ENCODE peak calls at places on chromosomes 16 and 17, in eight cellular contexts. H, G, Y, K, Q, S, Z and C are unnamed samples.
A peak's percentile ranks its signal among the peaks of the same experiment; 100 is the strongest.

GRCh38 chr16:25256821-25257503 is 683 bp downstream of the ZKSCAN2 start:
- DNase-seq in H (peak; percentile 8), G (peak; percentile 22), Y (no peak), K (no peak), Q (no peak), S (peak; percentile 28), Z (no peak), C (peak; percentile 32)

GRCh38 chr16:50506543-50506937 is 41.7 kb upstream of the NKD1 start:
- DNase-seq in H (no peak), G (no peak), Y (no peak), K (no peak), Q (no peak), S (no peak), Z (no peak), C (no peak)

GRCh38 chr16:57268804-57269800 is 15.4 kb downstream of the PLLP start:
- DNase-seq in H (no peak), G (peak; percentile 40), Y (no peak), K (no peak), Q (no peak), S (peak; percentile 24), Z (no peak), C (no peak)

GRCh38 chr17:45042346-45043120 is 8.9 kb downstream of the DCAKD start:
- DNase-seq in H (no peak), G (no peak), Y (no peak), K (no peak), Q (no peak), S (no peak), Z (no peak), C (no peak)

GRCh38 chr17:73343168-73343634 is 31.4 kb upstream of the CDC42EP4 start:
- DNase-seq in H (no peak), G (no peak), Y (peak; percentile 78), K (no peak), Q (no peak), S (no peak), Z (no peak), C (no peak)

GRCh38 chr17:69130627-69131293 is 10.9 kb downstream of the ABCA6 start:
- DNase-seq in H (no peak), G (no peak), Y (no peak), K (no peak), Q (no peak), S (no peak), Z (no peak), C (no peak)

GRCh38 chr16:51490866-51491265 is 339.8 kb upstream of the SALL1 start:
- DNase-seq in H (no peak), G (no peak), Y (no peak), K (no peak), Q (no peak), S (no peak), Z (no peak), C (no peak)

GRCh38 chr16:81405702-81406113 is 38.9 kb upstream of the CMIP start:
- DNase-seq in H (no peak), G (peak; percentile 99), Y (peak; percentile 29), K (peak; percentile 79), Q (no peak), S (no peak), Z (peak; percentile 52), C (no peak)

GRCh38 chr17:45451131-45451530 is 18.5 kb upstream of the ARHGAP27 start:
- DNase-seq in H (no peak), G (no peak), Y (no peak), K (no peak), Q (no peak), S (peak; percentile 4), Z (no peak), C (no peak)

GRCh38 chr17:14405189-14405588 is 104.3 kb downstream of the HS3ST3B1 start:
- DNase-seq in H (no peak), G (no peak), Y (no peak), K (no peak), Q (no peak), S (no peak), Z (no peak), C (no peak)

GRCh38 chr16:11142261-11142630 is 113.8 kb downstream of the SOCS1 start:
- DNase-seq in H (no peak), G (no peak), Y (no peak), K (no peak), Q (no peak), S (no peak), Z (no peak), C (no peak)

GRCh38 chr16:12574721-12575120 is 229.0 kb downstream of the CPPED1 start:
- DNase-seq in H (no peak), G (no peak), Y (peak; percentile 33), K (no peak), Q (no peak), S (no peak), Z (no peak), C (no peak)

GRCh38 chr16:27721548-27722265 is 171.8 kb downstream of the KATNIP start:
- DNase-seq in H (no peak), G (no peak), Y (peak; percentile 82), K (no peak), Q (peak; percentile 7), S (no peak), Z (peak; percentile 92), C (no peak)

GRCh38 chr17:73546770-73547345 is 97.4 kb downstream of the SDK2 start:
- DNase-seq in H (peak; percentile 31), G (peak; percentile 40), Y (no peak), K (no peak), Q (no peak), S (peak; percentile 60), Z (no peak), C (peak; percentile 62)

GRCh38 chr16:1299012-1299867 is 10.2 kb upstream of the UBE2I start:
- DNase-seq in H (no peak), G (no peak), Y (no peak), K (no peak), Q (no peak), S (no peak), Z (no peak), C (no peak)

GRCh38 chr17:46212634-46213435 is 19.6 kb upstream of the KANSL1 start:
- DNase-seq in H (peak; percentile 73), G (peak; percentile 88), Y (peak; percentile 70), K (peak; percentile 65), Q (peak; percentile 33), S (peak; percentile 71), Z (peak; percentile 75), C (peak; percentile 74)

GRCh38 chr17:7836596-7837374 is 2.8 kb downstream of the KDM6B start:
- DNase-seq in H (peak; percentile 58), G (peak; percentile 98), Y (peak; percentile 95), K (peak; percentile 89), Q (peak; percentile 74), S (no peak), Z (no peak), C (peak; percentile 80)

GRCh38 chr16:50273888-50274770 is 7.8 kb downstream of the ADCY7 start:
- DNase-seq in H (no peak), G (no peak), Y (peak; percentile 66), K (no peak), Q (no peak), S (peak; percentile 89), Z (no peak), C (peak; percentile 73)

GRCh38 chr16:50684823-50685455 is 3.8 kb upstream of the SNX20 start:
- DNase-seq in H (no peak), G (no peak), Y (peak; percentile 52), K (no peak), Q (no peak), S (peak; percentile 45), Z (no peak), C (peak; percentile 50)

DNA sequence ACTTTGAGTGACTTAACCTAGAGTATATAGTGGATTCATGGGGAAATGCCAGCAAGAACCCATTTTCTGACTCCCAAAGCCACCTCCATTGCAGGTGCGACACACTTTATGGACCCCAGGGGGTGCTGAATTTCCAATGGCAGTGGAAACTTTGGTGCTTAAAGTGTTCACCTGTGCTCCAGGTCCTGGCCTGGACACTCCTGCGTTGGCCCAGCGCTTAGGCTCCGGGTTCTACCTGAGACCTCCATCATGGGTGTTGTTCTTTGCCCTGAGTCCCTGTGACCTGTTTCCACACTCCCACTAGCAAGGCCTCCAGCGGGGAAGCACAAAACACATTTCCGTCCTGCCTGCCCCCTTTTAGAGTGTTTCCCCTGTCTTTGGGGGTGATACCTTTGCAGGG is 3.0 kb downstream of the CCNF start:
- DNase-seq in H (no peak), G (no peak), Y (no peak), K (no peak), Q (no peak), S (no peak), Z (no peak), C (no peak)
- TF ChIP-seq CTCF in H (no peak), G (no peak), Y (no peak), K (peak; percentile 22), Q (no peak), S (no peak), Z (no peak), C (no peak)

DNA sequence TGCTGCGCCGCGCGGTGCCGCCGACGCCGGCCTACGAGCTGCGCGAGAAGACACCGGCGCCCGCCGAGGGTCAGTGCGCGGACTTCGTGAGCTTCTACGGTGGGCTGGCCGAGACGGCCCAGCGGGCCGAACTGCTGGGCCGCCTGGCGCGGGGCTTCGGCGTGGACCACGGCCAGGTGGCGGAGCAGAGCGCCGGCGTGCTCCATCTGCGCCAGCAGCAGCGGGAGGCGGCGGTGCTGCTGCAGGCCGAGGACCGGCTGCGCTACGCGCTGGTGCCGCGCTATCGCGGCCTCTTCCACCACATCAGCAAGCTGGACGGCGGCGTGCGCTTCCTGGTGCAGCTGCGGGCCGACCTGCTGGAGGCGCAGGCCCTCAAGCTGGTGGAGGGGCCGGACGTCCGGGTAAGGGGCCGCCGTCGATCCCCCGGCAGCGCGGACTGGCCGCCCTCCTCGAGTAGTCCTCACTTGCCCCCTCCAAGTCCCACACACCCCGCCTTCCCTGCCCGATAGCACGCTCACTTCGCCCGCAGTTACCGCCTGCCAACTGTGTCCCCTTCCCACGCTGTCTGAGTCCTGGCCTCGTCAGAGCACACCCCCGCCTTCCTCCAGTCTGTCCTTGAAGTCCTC is 470 bp downstream of the MLYCD start:
- DNase-seq in H (no peak), G (peak; percentile 35), Y (peak; percentile 75), K (peak; percentile 41), Q (no peak), S (peak; percentile 68), Z (no peak), C (peak; percentile 68)
- TF ChIP-seq CTCF in H (no peak), G (no peak), Y (no peak), K (peak; percentile 32), Q (peak; percentile 13), S (no peak), Z (no peak), C (no peak)

DNA sequence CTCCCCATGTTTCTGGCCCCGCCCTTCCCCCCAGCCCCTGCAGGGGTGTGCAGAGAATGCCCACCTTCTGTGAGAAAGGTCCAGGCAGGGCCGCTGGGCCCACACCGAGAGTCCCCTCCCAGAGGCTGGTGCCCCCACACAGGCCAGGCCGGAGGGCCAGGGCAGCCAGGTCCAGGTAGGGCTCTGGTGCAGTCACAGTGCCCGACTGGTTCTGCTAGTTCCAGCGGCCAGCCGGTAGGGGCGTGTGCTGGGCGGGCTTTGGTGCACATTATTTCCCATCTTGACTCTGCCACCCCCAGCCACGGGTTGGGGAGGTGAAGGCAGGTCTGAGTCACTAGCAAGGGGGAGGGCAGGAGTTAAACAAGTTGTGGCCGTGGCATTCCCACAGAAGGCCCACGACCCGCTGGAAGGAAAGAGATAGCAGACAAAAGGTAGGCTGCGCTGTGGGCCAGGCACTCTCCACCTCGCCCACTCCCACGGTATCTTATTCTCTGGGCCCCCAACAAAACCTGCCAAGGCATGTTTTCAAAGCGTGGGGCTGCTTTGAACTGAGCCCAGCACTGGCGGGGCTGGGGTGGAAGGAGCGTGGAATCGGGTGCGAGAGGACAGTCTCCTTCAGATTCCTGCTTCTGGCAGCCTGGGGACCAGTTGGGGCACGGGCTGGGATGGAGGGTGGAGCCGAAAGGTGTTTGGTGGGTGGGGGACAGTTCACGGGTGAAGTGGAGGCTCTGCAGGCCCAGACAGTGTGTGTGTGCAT is 1.9 kb downstream of the EPN3 start:
- DNase-seq in H (peak; percentile 74), G (peak; percentile 39), Y (no peak), K (no peak), Q (no peak), S (no peak), Z (no peak), C (peak; percentile 54)
- TF ChIP-seq CTCF in H (peak; percentile 77), G (peak; percentile 23), Y (no peak), K (peak; percentile 50), Q (peak; percentile 12), S (no peak), Z (peak; percentile 40), C (peak; percentile 18)

GRCh38 chr17:16100737-16101400 is 101.2 kb downstream of the TTC19 start:
- DNase-seq in H (no peak), G (no peak), Y (no peak), K (no peak), Q (no peak), S (no peak), Z (no peak), C (peak; percentile 46)
- TF ChIP-seq CTCF in H (no peak), G (no peak), Y (no peak), K (peak; percentile 17), Q (no peak), S (no peak), Z (peak; percentile 16), C (no peak)